ENCODE peak calls at places on chromosomes 6 and 20, in six cellular contexts. K is stomach; E is left ventricle myocardium inferior; G is gastrocnemius medialis; W is effector memory CD4-positive, alpha-beta T cell; L is suprapubic skin. X is an unnamed sample. For H3K27me3 and H3K36me3, the result is how much of the 10 kb centered on the place peaks cover.

GRCh38 chr6:159952289-159953005 is 16.4 kb upstream of the IGF2R start:
- DNase-seq in K (no peak), E (no peak), G (no peak), W (no peak), L (no peak), X (no peak)

GRCh38 chr6:11231564-11232176 is 798 bp downstream of the NEDD9 start:
- DNase-seq in K (no peak), E (no peak), G (no peak), W (no peak), L (no peak), X (no peak)

GRCh38 chr20:31712564-31713311 is 9.9 kb downstream of the BCL2L1 start:
- DNase-seq in K (peak), E (peak), G (peak), W (no peak), L (peak), X (no peak)

GRCh38 chr20:32580970-32581838 is 3.9 kb downstream of the NOL4L start:
- DNase-seq in K (no peak), E (no peak), G (no peak), W (no peak), L (no peak), X (peak)

GRCh38 chr6:149306967-149307366 is 10.5 kb upstream of the TAB2 start:
- DNase-seq in K (no peak), E (no peak), G (no peak), W (no peak), L (no peak), X (no peak)

GRCh38 chr20:51930775-51931174 is 128.5 kb upstream of the SALL4 start:
- DNase-seq in K (no peak), E (no peak), G (no peak), W (no peak), L (no peak), X (no peak)

GRCh38 chr20:47506850-47507249 is 5.2 kb downstream of the NCOA3 start:
- DNase-seq in K (no peak), E (no peak), G (no peak), W (no peak), L (no peak), X (no peak)

GRCh38 chr20:41697861-41698559 is 79.8 kb upstream of the CHD6 start:
- DNase-seq in K (no peak), E (no peak), G (no peak), W (no peak), L (no peak), X (peak)

GRCh38 chr6:94673251-94673650 is 904.1 kb upstream of the MANEA start:
- DNase-seq in K (no peak), E (no peak), G (no peak), W (no peak), L (no peak), X (no peak)

GRCh38 chr20:17465236-17465635 is 65.9 kb downstream of the BFSP1 start:
- DNase-seq in K (no peak), E (no peak), G (no peak), W (no peak), L (no peak), X (no peak)

GRCh38 chr6:34202329-34203201 is 34.1 kb upstream of the HMGA1 start:
- DNase-seq in K (no peak), E (no peak), G (no peak), W (no peak), L (no peak), X (no peak)

GRCh38 chr6:34964564-34964963 is 75.5 kb downstream of the ANKS1A start:
- DNase-seq in K (no peak), E (no peak), G (no peak), W (no peak), L (no peak), X (no peak)

GRCh38 chr6:5085638-5086293 is 625 bp downstream of the PPP1R3G start:
- DNase-seq in K (no peak), E (peak), G (no peak), W (no peak), L (no peak), X (no peak)

GRCh38 chr6:106315765-106316375 is 9.7 kb downstream of the ATG5 start:
- DNase-seq in K (no peak), E (no peak), G (no peak), W (no peak), L (no peak), X (no peak)

GRCh38 chr20:33589059-33589458 is 73.1 kb upstream of the C20orf144 start:
- DNase-seq in K (no peak), E (no peak), G (no peak), W (no peak), L (no peak), X (no peak)

GRCh38 chr6:159961523-159961922 is 7.4 kb upstream of the IGF2R start:
- DNase-seq in K (no peak), E (no peak), G (no peak), W (no peak), L (no peak), X (no peak)

GRCh38 chr6:10383312-10384063 is 31.4 kb downstream of the TFAP2A start:
- DNase-seq in K (no peak), E (no peak), G (no peak), W (no peak), L (no peak), X (no peak)

GRCh38 chr6:137218917-137219663 is at the start of gene IFNGR1:
- DNase-seq in K (peak), E (peak), G (peak), W (peak), L (peak), X (peak)

GRCh38 chr6:108453601-108454157 is 107.0 kb upstream of the FOXO3 start:
- DNase-seq in K (no peak), E (no peak), G (no peak), W (no peak), L (no peak), X (no peak)

GRCh38 chr20:38330638-38331037 is 15.6 kb upstream of the LBP start:
- DNase-seq in K (no peak), E (no peak), G (no peak), W (no peak), L (no peak), X (no peak)

GRCh38 chr6:12472601-12473038 is 182.5 kb downstream of the EDN1 start:
- DNase-seq in K (no peak), E (peak), G (peak), W (no peak), L (peak), X (no peak)

GRCh38 chr6:4396032-4396431 is 260.7 kb upstream of the ECI2 start:
- DNase-seq in K (no peak), E (no peak), G (no peak), W (no peak), L (no peak), X (no peak)

GRCh38 chr6:87197547-87197946 is 42.2 kb downstream of the ZNF292 start:
- DNase-seq in K (no peak), E (no peak), G (no peak), W (no peak), L (no peak), X (no peak)

GRCh38 chr6:149855040-149855654 is 9.0 kb downstream of the LRP11 start:
- DNase-seq in K (peak), E (no peak), G (no peak), W (no peak), L (no peak), X (no peak)

GRCh38 chr20:17533396-17533795 is 2.2 kb upstream of the BFSP1 start:
- DNase-seq in K (no peak), E (no peak), G (no peak), W (no peak), L (no peak), X (peak)

GRCh38 chr20:24737212-24737850 is 211.7 kb upstream of the CST7 start:
- DNase-seq in K (no peak), E (no peak), G (no peak), W (no peak), L (no peak), X (no peak)

GRCh38 chr6:84332139-84333034 is 104.9 kb upstream of the CEP162 start:
- DNase-seq in K (no peak), E (no peak), G (no peak), W (no peak), L (no peak), X (no peak)

GRCh38 chr6:158086706-158087518 is 81.2 kb downstream of the SERAC1 start:
- DNase-seq in K (no peak), E (peak), G (no peak), W (no peak), L (no peak), X (no peak)

GRCh38 chr20:48153523-48153922 is 368.2 kb upstream of the SULF2 start:
- DNase-seq in K (no peak), E (no peak), G (no peak), W (no peak), L (no peak), X (no peak)

GRCh38 chr20:24668791-24669190 is 199.4 kb downstream of the SYNDIG1 start:
- DNase-seq in K (no peak), E (no peak), G (no peak), W (no peak), L (peak), X (no peak)

GRCh38 chr20:60984666-60985065 is 267.4 kb upstream of the CDH4 start:
- DNase-seq in K (no peak), E (no peak), G (no peak), W (no peak), L (no peak), X (no peak)

GRCh38 chr6:12060780-12061619 is 48.9 kb downstream of the HIVEP1 start:
- DNase-seq in K (peak), E (peak), G (peak), W (peak), L (peak), X (peak)

GRCh38 chr6:111848262-111848661 is 25.0 kb downstream of the FYN start:
- DNase-seq in K (no peak), E (no peak), G (no peak), W (no peak), L (no peak), X (no peak)

GRCh38 chr6:149473080-149474052 is 11.4 kb downstream of the ZC3H12D start:
- DNase-seq in K (peak), E (no peak), G (no peak), W (no peak), L (no peak), X (no peak)

GRCh38 chr6:1575213-1576041 is 34.3 kb upstream of the FOXC1 start:
- DNase-seq in K (no peak), E (peak), G (no peak), W (no peak), L (no peak), X (no peak)

GRCh38 chr6:47203266-47203967 is 106.3 kb downstream of the TNFRSF21 start:
- DNase-seq in K (no peak), E (no peak), G (no peak), W (no peak), L (no peak), X (no peak)

GRCh38 chr6:62615366-62616015 is 329.5 kb upstream of the KHDRBS2 start:
- DNase-seq in K (no peak), E (no peak), G (no peak), W (no peak), L (no peak), X (no peak)

DNA sequence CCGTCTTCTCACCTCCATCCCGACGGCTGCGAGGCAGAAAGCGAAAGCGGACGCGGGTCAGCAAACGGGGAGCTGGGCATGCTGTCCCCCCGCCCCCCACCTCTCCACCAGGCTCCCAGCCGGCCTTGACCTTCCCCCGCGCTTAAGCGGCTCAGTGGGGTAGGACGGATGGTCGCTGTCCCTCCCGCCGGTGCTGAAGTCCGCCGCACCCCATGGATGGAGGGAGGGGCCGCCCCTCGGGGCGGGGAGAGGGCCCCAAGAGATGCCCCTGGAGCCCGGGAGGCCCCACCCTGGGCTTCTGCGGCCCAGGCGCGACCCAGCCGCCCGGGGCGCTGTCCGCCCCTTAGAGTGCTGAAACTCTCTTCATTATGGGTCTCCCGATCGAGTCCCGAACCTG is at the start of gene KCNB1:
- DNase-seq in K (peak), E (peak), G (peak), W (peak), L (peak), X (peak)
- H3K27me3 ChIP-seq in K (under half), E (half or more), G (under half), W (under half), L (half or more), X (under half)

GRCh38 chr6:24861934-24862333 is 63.2 kb upstream of the ARMH2 start:
- DNase-seq in K (no peak), E (no peak), G (no peak), W (no peak), L (no peak), X (no peak)

GRCh38 chr6:24864345-24864744 is 65.6 kb upstream of the ARMH2 start:
- DNase-seq in K (no peak), E (no peak), G (no peak), W (no peak), L (no peak), X (no peak)

GRCh38 chr6:24865161-24865560 is 66.4 kb upstream of the ARMH2 start:
- DNase-seq in K (no peak), E (no peak), G (no peak), W (no peak), L (no peak), X (no peak)

GRCh38 chr6:24868765-24869164 is 67.0 kb downstream of the RIPOR2 start:
- DNase-seq in K (no peak), E (no peak), G (no peak), W (no peak), L (no peak), X (no peak)

DNA sequence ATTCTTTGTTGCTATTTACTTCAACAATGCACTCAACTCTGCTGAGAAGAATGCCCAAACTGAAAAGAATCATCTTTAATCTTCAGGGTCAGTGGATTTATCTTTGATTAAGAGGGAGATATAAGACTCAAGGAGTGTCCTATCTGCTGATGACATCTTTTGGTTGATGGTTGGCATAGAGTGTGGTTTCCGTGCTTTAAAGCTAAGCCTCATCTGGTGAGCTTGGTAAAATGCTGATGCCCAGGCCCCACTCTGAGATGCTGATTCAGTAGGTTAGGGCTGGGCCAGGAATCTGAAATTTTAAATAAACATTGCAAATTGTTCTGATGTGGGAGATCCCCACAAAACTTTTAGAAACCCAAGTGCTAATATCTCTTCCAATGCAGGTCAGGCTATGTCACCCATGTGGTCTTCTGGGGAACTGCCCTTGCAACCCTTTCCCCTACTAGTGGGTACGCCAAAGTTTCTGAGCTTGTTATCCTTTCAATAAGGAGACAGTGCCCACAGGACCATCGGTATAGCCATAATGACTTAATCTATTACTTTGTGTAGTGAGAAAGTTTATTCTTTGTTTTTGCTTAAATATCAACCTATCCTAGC is 68.5 kb upstream of the ARMH2 start:
- DNase-seq in K (no peak), E (no peak), G (no peak), W (no peak), L (no peak), X (no peak)
- H3K27ac ChIP-seq in K (no peak), E (no peak), G (no peak), W (peak), L (no peak), X (peak)

GRCh38 chr6:18412073-18412472 is 24.9 kb downstream of the RNF144B start:
- DNase-seq in K (no peak), E (no peak), G (no peak), W (no peak), L (no peak), X (no peak)

GRCh38 chr6:18413320-18413830 is 26.2 kb downstream of the RNF144B start:
- DNase-seq in K (no peak), E (no peak), G (no peak), W (no peak), L (no peak), X (no peak)

GRCh38 chr6:18406955-18407738 is 20.0 kb downstream of the RNF144B start:
- DNase-seq in K (no peak), E (no peak), G (no peak), W (no peak), L (no peak), X (no peak)

GRCh38 chr6:18412644-18413043 is 25.5 kb downstream of the RNF144B start:
- DNase-seq in K (no peak), E (no peak), G (no peak), W (no peak), L (no peak), X (no peak)

GRCh38 chr6:18410412-18410811 is 23.3 kb downstream of the RNF144B start:
- DNase-seq in K (no peak), E (no peak), G (peak), W (no peak), L (no peak), X (no peak)
- H3K36me3 ChIP-seq in K (under half), E (under half), G (under half), W (under half), L (under half), X (under half)

DNA sequence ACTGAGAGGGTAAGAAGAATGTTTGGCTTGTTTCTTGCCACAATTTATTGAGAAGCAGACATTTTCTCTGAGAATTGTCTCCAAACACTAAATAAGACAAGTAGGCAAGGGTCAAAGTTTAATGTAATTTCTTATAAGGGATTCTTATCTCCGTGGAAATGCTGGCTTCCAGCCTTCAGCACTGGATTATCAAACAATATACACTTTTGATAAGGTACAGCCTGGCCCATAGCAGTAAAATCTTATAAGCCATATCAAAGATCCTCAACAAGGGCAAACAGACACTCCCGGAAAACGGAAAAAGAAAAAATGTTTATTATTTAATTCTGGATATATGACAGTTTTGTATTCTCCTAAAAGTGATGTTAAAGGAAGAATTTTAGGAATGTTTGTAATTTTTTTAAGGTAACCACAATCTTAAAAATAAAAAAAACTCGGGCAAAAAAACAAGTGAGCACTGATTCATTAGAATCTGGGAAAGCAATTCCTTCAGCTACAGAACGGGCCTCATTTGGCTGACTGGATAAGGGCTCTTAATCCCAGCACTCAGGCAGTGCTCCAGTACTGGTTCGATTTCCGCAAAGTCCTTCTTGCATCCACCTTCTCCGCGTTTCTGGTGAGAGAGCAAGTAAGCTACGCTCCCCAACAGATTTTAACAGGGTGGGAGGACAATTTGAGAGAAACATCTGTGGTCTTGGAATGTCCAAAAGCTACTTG is 18.4 kb upstream of the ZSCAN9 start:
- DNase-seq in K (no peak), E (no peak), G (no peak), W (no peak), L (no peak), X (no peak)
- H3K27me3 ChIP-seq in K (under half), E (half or more), G (under half), W (half or more), L (half or more), X (under half)

GRCh38 chr20:3380228-3381070 is 27.0 kb downstream of the DNAAF9 start:
- DNase-seq in K (no peak), E (no peak), G (no peak), W (no peak), L (no peak), X (no peak)
- H3K27ac ChIP-seq in K (no peak), E (no peak), G (no peak), W (no peak), L (no peak), X (no peak)

X was measured in CD4-positive, alpha-beta memory T cell.